ENCODE peak calls at places on chromosomes 3 and 15, in four cellular contexts. One of them, this sample, is unnamed.

GRCh38 chr15:93866441-93866840 is 364.9 kb upstream of the MCTP2 start:
- DNase-seq in AG08395: no peak
- DNase-seq in NCI-H2029: no peak
- DNase-seq in stimulated activated CD4-positive, alpha-beta T cell treated with anti-CD3 and anti-CD28 coated beads, Interleukin-4, amount 100 ng/mL, for 4 hours: no peak
- DNase-seq in this sample: no peak

GRCh38 chr15:82158811-82159210 is 103.7 kb downstream of the EFL1 start:
- DNase-seq in AG08395: no peak
- DNase-seq in NCI-H2029: no peak
- DNase-seq in stimulated activated CD4-positive, alpha-beta T cell treated with anti-CD3 and anti-CD28 coated beads, Interleukin-4, amount 100 ng/mL, for 4 hours: no peak
- DNase-seq in this sample: no peak

GRCh38 chr3:98885851-98886250 is 15.6 kb downstream of the DCBLD2 start:
- DNase-seq in AG08395: no peak
- DNase-seq in NCI-H2029: no peak
- DNase-seq in stimulated activated CD4-positive, alpha-beta T cell treated with anti-CD3 and anti-CD28 coated beads, Interleukin-4, amount 100 ng/mL, for 4 hours: no peak
- DNase-seq in this sample: no peak

GRCh38 chr3:62084558-62084957 is 288.8 kb downstream of the FEZF2 start:
- DNase-seq in AG08395: no peak
- DNase-seq in NCI-H2029: no peak
- DNase-seq in stimulated activated CD4-positive, alpha-beta T cell treated with anti-CD3 and anti-CD28 coated beads, Interleukin-4, amount 100 ng/mL, for 4 hours: no peak
- DNase-seq in this sample: no peak

GRCh38 chr3:46417120-46417510 is 10.1 kb downstream of the CCRL2 start:
- DNase-seq in AG08395: no peak
- DNase-seq in NCI-H2029: no peak
- DNase-seq in stimulated activated CD4-positive, alpha-beta T cell treated with anti-CD3 and anti-CD28 coated beads, Interleukin-4, amount 100 ng/mL, for 4 hours: no peak
- DNase-seq in this sample: no peak

GRCh38 chr3:37768107-37768809 is 93.4 kb upstream of the CTDSPL start:
- DNase-seq in AG08395: no peak
- DNase-seq in NCI-H2029: peak
- DNase-seq in stimulated activated CD4-positive, alpha-beta T cell treated with anti-CD3 and anti-CD28 coated beads, Interleukin-4, amount 100 ng/mL, for 4 hours: no peak
- DNase-seq in this sample: no peak

GRCh38 chr3:162544246-162544645 is 1047.6 kb downstream of the OTOL1 start:
- DNase-seq in AG08395: no peak
- DNase-seq in NCI-H2029: no peak
- DNase-seq in stimulated activated CD4-positive, alpha-beta T cell treated with anti-CD3 and anti-CD28 coated beads, Interleukin-4, amount 100 ng/mL, for 4 hours: no peak
- DNase-seq in this sample: no peak

GRCh38 chr3:152123457-152123856 is 145.3 kb upstream of the MBNL1 start:
- DNase-seq in AG08395: no peak
- DNase-seq in NCI-H2029: no peak
- DNase-seq in stimulated activated CD4-positive, alpha-beta T cell treated with anti-CD3 and anti-CD28 coated beads, Interleukin-4, amount 100 ng/mL, for 4 hours: no peak
- DNase-seq in this sample: no peak

GRCh38 chr3:178170698-178171535 is 365.3 kb upstream of the KCNMB2 start:
- DNase-seq in AG08395: peak
- DNase-seq in NCI-H2029: no peak
- DNase-seq in stimulated activated CD4-positive, alpha-beta T cell treated with anti-CD3 and anti-CD28 coated beads, Interleukin-4, amount 100 ng/mL, for 4 hours: no peak
- DNase-seq in this sample: no peak

GRCh38 chr3:150411971-150412370 is 3.9 kb downstream of the TSC22D2 start:
- DNase-seq in AG08395: no peak
- DNase-seq in NCI-H2029: no peak
- DNase-seq in stimulated activated CD4-positive, alpha-beta T cell treated with anti-CD3 and anti-CD28 coated beads, Interleukin-4, amount 100 ng/mL, for 4 hours: no peak
- DNase-seq in this sample: no peak

GRCh38 chr3:64342940-64343691 is 117.8 kb upstream of the PRICKLE2 start:
- DNase-seq in AG08395: peak
- DNase-seq in NCI-H2029: no peak
- DNase-seq in stimulated activated CD4-positive, alpha-beta T cell treated with anti-CD3 and anti-CD28 coated beads, Interleukin-4, amount 100 ng/mL, for 4 hours: no peak
- DNase-seq in this sample: no peak

GRCh38 chr3:105367063-105367405 is 325 bp downstream of the ALCAM start:
- DNase-seq in AG08395: no peak
- DNase-seq in NCI-H2029: peak
- DNase-seq in stimulated activated CD4-positive, alpha-beta T cell treated with anti-CD3 and anti-CD28 coated beads, Interleukin-4, amount 100 ng/mL, for 4 hours: peak
- DNase-seq in this sample: no peak

GRCh38 chr15:83422090-83422489 is 25.1 kb upstream of the SH3GL3 start:
- DNase-seq in AG08395: no peak
- DNase-seq in NCI-H2029: no peak
- DNase-seq in stimulated activated CD4-positive, alpha-beta T cell treated with anti-CD3 and anti-CD28 coated beads, Interleukin-4, amount 100 ng/mL, for 4 hours: no peak
- DNase-seq in this sample: no peak

GRCh38 chr15:66504563-66505429 is at the start of the genes RPL4 and ZWILCH:
- DNase-seq in AG08395: peak
- DNase-seq in NCI-H2029: no peak
- DNase-seq in stimulated activated CD4-positive, alpha-beta T cell treated with anti-CD3 and anti-CD28 coated beads, Interleukin-4, amount 100 ng/mL, for 4 hours: peak
- DNase-seq in this sample: peak

GRCh38 chr3:170977911-170978310 is 48.6 kb downstream of the SLC2A2 start:
- DNase-seq in AG08395: peak
- DNase-seq in NCI-H2029: no peak
- DNase-seq in stimulated activated CD4-positive, alpha-beta T cell treated with anti-CD3 and anti-CD28 coated beads, Interleukin-4, amount 100 ng/mL, for 4 hours: no peak
- DNase-seq in this sample: no peak

GRCh38 chr3:107431048-107431297 is 53.7 kb downstream of the CCDC54 start:
- DNase-seq in AG08395: no peak
- DNase-seq in NCI-H2029: peak
- DNase-seq in stimulated activated CD4-positive, alpha-beta T cell treated with anti-CD3 and anti-CD28 coated beads, Interleukin-4, amount 100 ng/mL, for 4 hours: peak
- DNase-seq in this sample: no peak

GRCh38 chr3:179887566-179887965 is 149.2 kb downstream of the PEX5L start:
- DNase-seq in AG08395: no peak
- DNase-seq in NCI-H2029: no peak
- DNase-seq in stimulated activated CD4-positive, alpha-beta T cell treated with anti-CD3 and anti-CD28 coated beads, Interleukin-4, amount 100 ng/mL, for 4 hours: no peak
- DNase-seq in this sample: no peak

GRCh38 chr15:22966321-22967083 is 13.7 kb downstream of the CYFIP1 start:
- DNase-seq in AG08395: no peak
- DNase-seq in NCI-H2029: peak
- DNase-seq in stimulated activated CD4-positive, alpha-beta T cell treated with anti-CD3 and anti-CD28 coated beads, Interleukin-4, amount 100 ng/mL, for 4 hours: no peak
- DNase-seq in this sample: no peak

GRCh38 chr3:143207338-143207961 is 87.9 kb downstream of the CHST2 start:
- DNase-seq in AG08395: peak
- DNase-seq in NCI-H2029: no peak
- DNase-seq in stimulated activated CD4-positive, alpha-beta T cell treated with anti-CD3 and anti-CD28 coated beads, Interleukin-4, amount 100 ng/mL, for 4 hours: no peak
- DNase-seq in this sample: no peak

GRCh38 chr3:14505803-14506500 is 34.2 kb downstream of the GRIP2 start:
- DNase-seq in AG08395: no peak
- DNase-seq in NCI-H2029: no peak
- DNase-seq in stimulated activated CD4-positive, alpha-beta T cell treated with anti-CD3 and anti-CD28 coated beads, Interleukin-4, amount 100 ng/mL, for 4 hours: no peak
- DNase-seq in this sample: no peak

GRCh38 chr3:192857148-192857735 is 60.4 kb downstream of the MB21D2 start:
- DNase-seq in AG08395: peak
- DNase-seq in NCI-H2029: no peak
- DNase-seq in stimulated activated CD4-positive, alpha-beta T cell treated with anti-CD3 and anti-CD28 coated beads, Interleukin-4, amount 100 ng/mL, for 4 hours: no peak
- DNase-seq in this sample: no peak

GRCh38 chr15:31024330-31024729 is 32.9 kb upstream of the MTMR10 start:
- DNase-seq in AG08395: peak
- DNase-seq in NCI-H2029: no peak
- DNase-seq in stimulated activated CD4-positive, alpha-beta T cell treated with anti-CD3 and anti-CD28 coated beads, Interleukin-4, amount 100 ng/mL, for 4 hours: no peak
- DNase-seq in this sample: no peak

GRCh38 chr15:36899696-36900095 is 200.7 kb downstream of the MEIS2 start:
- DNase-seq in AG08395: no peak
- DNase-seq in NCI-H2029: no peak
- DNase-seq in stimulated activated CD4-positive, alpha-beta T cell treated with anti-CD3 and anti-CD28 coated beads, Interleukin-4, amount 100 ng/mL, for 4 hours: no peak
- DNase-seq in this sample: no peak

GRCh38 chr3:128395500-128396125 is 71.1 kb downstream of the DNAJB8 start:
- DNase-seq in AG08395: peak
- DNase-seq in NCI-H2029: no peak
- DNase-seq in stimulated activated CD4-positive, alpha-beta T cell treated with anti-CD3 and anti-CD28 coated beads, Interleukin-4, amount 100 ng/mL, for 4 hours: no peak
- DNase-seq in this sample: no peak

GRCh38 chr15:101043911-101044624 is 124.9 kb downstream of the LRRK1 start:
- DNase-seq in AG08395: no peak
- DNase-seq in NCI-H2029: no peak
- DNase-seq in stimulated activated CD4-positive, alpha-beta T cell treated with anti-CD3 and anti-CD28 coated beads, Interleukin-4, amount 100 ng/mL, for 4 hours: no peak
- DNase-seq in this sample: no peak

GRCh38 chr3:18295171-18295920 is 129.8 kb downstream of the SATB1 start:
- DNase-seq in AG08395: peak
- DNase-seq in NCI-H2029: peak
- DNase-seq in stimulated activated CD4-positive, alpha-beta T cell treated with anti-CD3 and anti-CD28 coated beads, Interleukin-4, amount 100 ng/mL, for 4 hours: peak
- DNase-seq in this sample: no peak

GRCh38 chr3:172953576-172953975 is 187.5 kb downstream of the SPATA16 start:
- DNase-seq in AG08395: no peak
- DNase-seq in NCI-H2029: no peak
- DNase-seq in stimulated activated CD4-positive, alpha-beta T cell treated with anti-CD3 and anti-CD28 coated beads, Interleukin-4, amount 100 ng/mL, for 4 hours: no peak
- DNase-seq in this sample: no peak

GRCh38 chr3:4606915-4607314 is 113.8 kb downstream of the ITPR1 start:
- DNase-seq in AG08395: no peak
- DNase-seq in NCI-H2029: no peak
- DNase-seq in stimulated activated CD4-positive, alpha-beta T cell treated with anti-CD3 and anti-CD28 coated beads, Interleukin-4, amount 100 ng/mL, for 4 hours: no peak
- DNase-seq in this sample: no peak

GRCh38 chr3:160136421-160136820 is 88.8 kb upstream of the C3orf80 start:
- DNase-seq in AG08395: no peak
- DNase-seq in NCI-H2029: no peak
- DNase-seq in stimulated activated CD4-positive, alpha-beta T cell treated with anti-CD3 and anti-CD28 coated beads, Interleukin-4, amount 100 ng/mL, for 4 hours: no peak
- DNase-seq in this sample: no peak

GRCh38 chr15:51917493-51917892 is 54.1 kb downstream of the LEO1 start:
- DNase-seq in AG08395: no peak
- DNase-seq in NCI-H2029: peak
- DNase-seq in stimulated activated CD4-positive, alpha-beta T cell treated with anti-CD3 and anti-CD28 coated beads, Interleukin-4, amount 100 ng/mL, for 4 hours: no peak
- DNase-seq in this sample: no peak

GRCh38 chr15:85718271-85718971 is 76.3 kb downstream of the KLHL25 start:
- DNase-seq in AG08395: no peak
- DNase-seq in NCI-H2029: no peak
- DNase-seq in stimulated activated CD4-positive, alpha-beta T cell treated with anti-CD3 and anti-CD28 coated beads, Interleukin-4, amount 100 ng/mL, for 4 hours: no peak
- DNase-seq in this sample: no peak

GRCh38 chr3:141373232-141373631 is 4.9 kb downstream of the ZBTB38 start:
- DNase-seq in AG08395: no peak
- DNase-seq in NCI-H2029: no peak
- DNase-seq in stimulated activated CD4-positive, alpha-beta T cell treated with anti-CD3 and anti-CD28 coated beads, Interleukin-4, amount 100 ng/mL, for 4 hours: no peak
- DNase-seq in this sample: no peak

GRCh38 chr3:185558395-185558794 is 6.0 kb upstream of the LIPH start:
- DNase-seq in AG08395: no peak
- DNase-seq in NCI-H2029: no peak
- DNase-seq in stimulated activated CD4-positive, alpha-beta T cell treated with anti-CD3 and anti-CD28 coated beads, Interleukin-4, amount 100 ng/mL, for 4 hours: no peak
- DNase-seq in this sample: no peak

GRCh38 chr15:48046813-48047483 is 73.8 kb upstream of the SLC24A5 start:
- DNase-seq in AG08395: no peak
- DNase-seq in NCI-H2029: no peak
- DNase-seq in stimulated activated CD4-positive, alpha-beta T cell treated with anti-CD3 and anti-CD28 coated beads, Interleukin-4, amount 100 ng/mL, for 4 hours: no peak
- DNase-seq in this sample: no peak

GRCh38 chr3:150409527-150410310 is 1.6 kb downstream of the TSC22D2 start:
- DNase-seq in AG08395: peak
- DNase-seq in NCI-H2029: peak
- DNase-seq in stimulated activated CD4-positive, alpha-beta T cell treated with anti-CD3 and anti-CD28 coated beads, Interleukin-4, amount 100 ng/mL, for 4 hours: peak
- DNase-seq in this sample: peak

GRCh38 chr3:197730200-197730599 is 6.5 kb downstream of the RUBCN start:
- DNase-seq in AG08395: peak
- DNase-seq in NCI-H2029: no peak
- DNase-seq in stimulated activated CD4-positive, alpha-beta T cell treated with anti-CD3 and anti-CD28 coated beads, Interleukin-4, amount 100 ng/mL, for 4 hours: no peak
- DNase-seq in this sample: no peak

GRCh38 chr3:1855836-1856235 is 242.8 kb upstream of the CNTN4 start:
- DNase-seq in AG08395: no peak
- DNase-seq in NCI-H2029: no peak
- DNase-seq in stimulated activated CD4-positive, alpha-beta T cell treated with anti-CD3 and anti-CD28 coated beads, Interleukin-4, amount 100 ng/mL, for 4 hours: no peak
- DNase-seq in this sample: no peak

GRCh38 chr3:62876064-62876463 is 848 bp upstream of the CADPS start:
- DNase-seq in AG08395: peak
- DNase-seq in NCI-H2029: no peak
- DNase-seq in stimulated activated CD4-positive, alpha-beta T cell treated with anti-CD3 and anti-CD28 coated beads, Interleukin-4, amount 100 ng/mL, for 4 hours: no peak
- DNase-seq in this sample: no peak

GRCh38 chr3:73719877-73720276 is 95.1 kb upstream of the PDZRN3 start:
- DNase-seq in AG08395: no peak
- DNase-seq in NCI-H2029: no peak
- DNase-seq in stimulated activated CD4-positive, alpha-beta T cell treated with anti-CD3 and anti-CD28 coated beads, Interleukin-4, amount 100 ng/mL, for 4 hours: no peak
- DNase-seq in this sample: no peak

This sample was measured in activated T-helper 9 cell treated with anti-CD3 and anti-CD28 coated beads, Interleukin-2, amount 50 U/mL, for 16 hours.